ENCODE peak calls at places on chromosomes 11 and 22, in nine cellular contexts. G, N, E, S, R, B, F, Z and D are unnamed samples.

GRCh38 chr22:40525250-40525884 is 111.2 kb downstream of the MRTFA start:
- DNase-seq in G (no peak), N (peak), E (no peak), S (no peak), R (peak), B (peak), F (no peak), Z (peak), D (no peak)

GRCh38 chr11:41532413-41532812 is 73.0 kb upstream of the LRRC4C start:
- DNase-seq in G (no peak), N (no peak), E (no peak), S (no peak), R (no peak), B (no peak), F (no peak), Z (no peak), D (no peak)

GRCh38 chr11:118922745-118923627 is 2.7 kb downstream of the BCL9L start:
- DNase-seq in G (no peak), N (no peak), E (no peak), S (no peak), R (no peak), B (no peak), F (no peak), Z (no peak), D (no peak)

GRCh38 chr11:71948314-71949027 is 19.6 kb downstream of the RNF121 start:
- DNase-seq in G (no peak), N (no peak), E (peak), S (no peak), R (no peak), B (no peak), F (no peak), Z (no peak), D (no peak)

GRCh38 chr11:130180491-130180890 is 20.9 kb downstream of the ST14 start:
- DNase-seq in G (no peak), N (peak), E (peak), S (no peak), R (no peak), B (no peak), F (peak), Z (no peak), D (no peak)

GRCh38 chr11:44634401-44635281 is 69.2 kb downstream of the CD82 start:
- DNase-seq in G (no peak), N (no peak), E (peak), S (peak), R (peak), B (peak), F (peak), Z (peak), D (peak)

GRCh38 chr22:27576815-27577564 is 224.6 kb downstream of the MN1 start:
- DNase-seq in G (no peak), N (no peak), E (peak), S (no peak), R (no peak), B (no peak), F (peak), Z (peak), D (no peak)

GRCh38 chr22:41684194-41684593 is 4.5 kb downstream of the SNU13 start:
- DNase-seq in G (no peak), N (no peak), E (no peak), S (no peak), R (no peak), B (no peak), F (no peak), Z (no peak), D (no peak)

GRCh38 chr22:50526849-50527801 is 1.7 kb upstream of the SCO2 start:
- DNase-seq in G (no peak), N (peak), E (peak), S (no peak), R (peak), B (peak), F (peak), Z (no peak), D (no peak)

GRCh38 chr22:30927806-30928205 is 40.8 kb downstream of the MORC2 start:
- DNase-seq in G (no peak), N (no peak), E (no peak), S (no peak), R (no peak), B (no peak), F (no peak), Z (no peak), D (no peak)

GRCh38 chr22:30923168-30923900 is 45.2 kb downstream of the MORC2 start:
- DNase-seq in G (no peak), N (no peak), E (no peak), S (no peak), R (no peak), B (no peak), F (no peak), Z (no peak), D (no peak)

GRCh38 chr22:30925667-30926066 is 42.9 kb downstream of the MORC2 start:
- DNase-seq in G (no peak), N (no peak), E (no peak), S (no peak), R (no peak), B (no peak), F (no peak), Z (no peak), D (no peak)

GRCh38 chr22:30928401-30928800 is 40.2 kb downstream of the MORC2 start:
- DNase-seq in G (no peak), N (no peak), E (no peak), S (no peak), R (no peak), B (no peak), F (no peak), Z (no peak), D (no peak)

GRCh38 chr22:30926706-30927105 is 41.9 kb downstream of the MORC2 start:
- DNase-seq in G (no peak), N (no peak), E (no peak), S (no peak), R (no peak), B (no peak), F (no peak), Z (no peak), D (no peak)
- TF ChIP-seq CTCF in G (no peak), N (no peak), E (no peak), S (no peak), R (no peak), B (no peak), F (no peak), Z (no peak), D (no peak)

GRCh38 chr11:34203377-34203801 is 98.0 kb downstream of the NAT10 start:
- DNase-seq in G (no peak), N (peak), E (no peak), S (no peak), R (no peak), B (no peak), F (no peak), Z (no peak), D (no peak)
- TF ChIP-seq CTCF in G (no peak), N (no peak), E (no peak), S (no peak), R (no peak), B (no peak), F (no peak), Z (no peak), D (no peak)

DNA sequence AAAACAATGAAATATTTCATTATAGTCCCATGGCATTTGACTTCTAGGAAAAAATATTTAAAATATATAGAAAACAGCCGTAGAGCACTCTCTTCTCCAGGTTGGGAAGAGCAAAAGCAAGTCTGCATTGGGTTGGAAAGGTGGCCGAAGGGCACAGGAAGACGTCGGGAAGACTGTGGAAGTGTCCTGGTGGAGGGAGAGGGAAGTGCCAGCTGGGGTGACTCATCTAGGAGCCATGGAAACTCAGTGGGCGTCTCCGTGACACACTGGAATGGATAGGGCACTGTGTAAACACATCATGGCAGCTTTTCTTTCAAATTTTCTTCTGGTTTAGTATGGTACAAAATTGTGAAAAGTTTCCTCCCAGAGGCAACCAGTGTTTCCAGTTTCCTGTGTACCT is 12.7 kb downstream of the GTPBP1 start:
- DNase-seq in G (no peak), N (no peak), E (peak), S (peak), R (no peak), B (peak), F (peak), Z (peak), D (no peak)
- TF ChIP-seq CTCF in G (peak), N (no peak), E (peak), S (peak), R (peak), B (peak), F (peak), Z (peak), D (peak)

GRCh38 chr22:23775779-23776375 is 3.2 kb downstream of the MMP11 start:
- DNase-seq in G (no peak), N (no peak), E (no peak), S (no peak), R (no peak), B (no peak), F (no peak), Z (no peak), D (no peak)
- TF ChIP-seq CTCF in G (no peak), N (no peak), E (no peak), S (no peak), R (no peak), B (no peak), F (no peak), Z (no peak), D (no peak)

GRCh38 chr11:79165908-79166307 is 274.9 kb downstream of the TENM4 start:
- DNase-seq in G (no peak), N (no peak), E (no peak), S (no peak), R (no peak), B (no peak), F (peak), Z (no peak), D (no peak)

GRCh38 chr11:79157738-79158137 is 283.1 kb downstream of the TENM4 start:
- DNase-seq in G (no peak), N (no peak), E (no peak), S (no peak), R (no peak), B (no peak), F (peak), Z (no peak), D (no peak)

GRCh38 chr11:79159657-79160450 is 281.0 kb downstream of the TENM4 start:
- DNase-seq in G (no peak), N (no peak), E (no peak), S (no peak), R (no peak), B (no peak), F (no peak), Z (no peak), D (no peak)

GRCh38 chr11:79156031-79156430 is 284.8 kb downstream of the TENM4 start:
- DNase-seq in G (no peak), N (no peak), E (no peak), S (no peak), R (no peak), B (no peak), F (peak), Z (no peak), D (no peak)

DNA sequence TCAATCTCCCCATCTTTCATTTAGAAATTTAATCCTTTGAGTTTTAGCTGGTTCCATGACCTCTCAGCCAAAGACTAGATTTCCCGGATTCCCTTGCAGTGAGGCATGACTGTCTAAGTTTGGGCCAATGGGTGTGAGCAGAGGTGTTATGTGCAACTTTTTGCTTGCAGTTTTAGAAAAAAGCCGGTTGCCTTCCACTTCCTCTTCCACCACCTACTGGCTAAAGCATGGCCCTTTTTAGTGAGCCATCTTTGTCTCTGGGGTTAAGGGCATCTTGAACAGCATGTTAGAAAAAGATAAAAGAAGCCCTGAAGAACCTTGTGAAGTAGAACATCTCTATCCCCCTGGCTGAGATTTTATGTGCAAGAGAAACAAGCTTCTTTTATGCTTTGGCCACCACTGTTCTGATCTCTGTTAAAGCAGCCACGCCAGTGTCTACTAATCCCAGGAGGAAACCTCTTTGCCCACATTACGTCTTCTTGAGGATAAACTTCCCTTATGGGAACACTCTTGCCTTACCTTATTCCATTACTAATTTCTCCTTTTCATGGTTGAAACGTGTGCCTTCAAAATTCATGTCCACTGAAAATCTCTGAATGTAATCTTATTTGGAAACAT is 279.9 kb downstream of the TENM4 start:
- DNase-seq in G (no peak), N (peak), E (peak), S (no peak), R (peak), B (no peak), F (no peak), Z (no peak), D (no peak)
- TF ChIP-seq CTCF in G (no peak), N (peak), E (peak), S (peak), R (peak), B (no peak), F (no peak), Z (no peak), D (peak)

DNA sequence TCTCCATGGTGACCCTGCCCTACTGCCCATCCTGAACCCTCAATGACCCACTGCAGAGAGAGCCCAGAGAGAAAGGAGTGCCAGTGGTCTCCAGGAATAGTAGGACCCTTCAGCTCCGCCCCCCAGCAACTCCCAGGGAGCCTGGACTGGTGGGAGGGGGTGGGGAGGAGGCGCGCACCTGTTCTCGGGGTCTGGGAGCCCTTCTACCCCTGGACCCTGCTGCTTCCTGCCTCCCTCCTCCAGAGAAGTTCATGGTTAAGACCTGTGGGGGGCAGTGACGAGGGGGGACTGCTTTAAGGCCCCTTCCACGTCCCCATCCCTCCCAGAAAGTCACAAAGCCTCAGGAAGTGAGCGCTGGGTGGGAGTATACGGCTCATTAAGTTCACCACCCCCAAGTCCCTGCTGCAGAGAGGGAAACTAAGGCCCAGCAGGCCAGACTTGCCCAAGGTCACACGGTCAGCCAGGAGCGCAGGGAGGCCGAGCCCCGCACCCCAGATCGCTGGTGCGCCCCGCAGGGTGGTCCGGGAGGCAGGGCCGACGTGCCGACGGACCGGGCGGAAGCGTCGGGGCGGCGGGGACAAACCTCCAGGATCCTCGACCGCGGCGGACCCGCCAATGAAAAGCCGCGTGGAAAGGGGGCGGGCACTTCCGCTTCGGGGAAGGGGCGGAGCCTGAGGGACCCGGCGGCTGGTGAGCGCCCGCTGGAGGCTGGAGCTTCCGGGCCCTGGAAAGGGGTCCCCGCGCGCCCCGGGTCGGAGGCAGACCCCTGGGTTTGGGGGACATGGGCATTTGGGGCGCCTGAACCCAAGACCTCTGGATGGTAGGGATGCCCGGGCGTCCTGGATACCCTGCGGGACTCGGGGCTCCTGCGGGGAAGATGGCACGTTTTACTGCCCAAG is at the start of the genes NUDT22 and TRPT1:
- DNase-seq in G (no peak), N (peak), E (peak), S (no peak), R (peak), B (peak), F (peak), Z (peak), D (no peak)
- TF ChIP-seq CTCF in G (peak), N (peak), E (peak), S (peak), R (peak), B (peak), F (peak), Z (peak), D (peak)

DNA sequence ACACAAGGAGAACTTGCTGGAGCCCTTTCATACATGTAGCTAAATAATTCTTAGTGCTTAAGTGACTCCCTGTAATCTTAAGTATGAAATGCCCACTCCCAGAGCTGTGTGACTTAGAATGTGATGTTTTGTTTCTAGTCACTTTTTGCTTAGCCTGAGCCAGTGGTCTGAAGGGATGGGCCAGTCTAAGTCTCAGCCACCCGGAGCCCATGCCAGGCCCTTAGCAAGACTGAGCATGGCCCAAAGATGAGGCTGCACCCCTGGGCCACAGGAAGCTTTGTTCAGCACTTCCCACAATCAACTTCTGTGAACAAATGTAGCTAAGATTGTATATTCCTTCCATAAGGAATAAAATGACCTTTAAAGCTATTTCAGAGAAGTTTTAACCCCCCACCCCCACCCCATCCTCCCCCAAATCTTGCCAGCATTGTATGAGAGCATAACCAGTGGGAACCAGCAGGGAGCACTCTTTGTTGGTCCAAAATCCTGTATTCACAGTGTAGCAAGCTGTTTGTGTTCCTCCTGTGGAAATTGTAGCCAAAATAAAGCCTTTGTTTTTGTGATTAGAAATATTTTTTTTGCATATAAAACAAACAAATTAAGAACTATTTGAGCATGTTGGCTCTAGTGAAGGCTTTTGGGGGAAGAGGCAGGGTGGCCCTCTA is 73.8 kb upstream of the GAL start:
- DNase-seq in G (no peak), N (no peak), E (no peak), S (no peak), R (no peak), B (no peak), F (no peak), Z (no peak), D (no peak)
- TF ChIP-seq CTCF in G (peak), N (no peak), E (peak), S (peak), R (peak), B (no peak), F (peak), Z (peak), D (peak)